ENCODE peak calls at places on chromosomes 12 and 14, in six cellular contexts. One of them, this sample, is unnamed.
A peak's percentile ranks its signal among the peaks of the same experiment; 100 is the strongest.

GRCh38 chr12:9906888-9907287 is 25.3 kb downstream of the CLEC2A start:
- DNase-seq in testis: no peak
- DNase-seq in HCT116: no peak
- DNase-seq in thoracic aorta: no peak
- DNase-seq in H9: no peak
- DNase-seq in heart right ventricle: no peak
- DNase-seq in this sample: no peak

GRCh38 chr14:87231336-87232026 is 761.5 kb downstream of the GALC start:
- DNase-seq in testis: no peak
- DNase-seq in HCT116: no peak
- DNase-seq in thoracic aorta: no peak
- DNase-seq in H9: no peak
- DNase-seq in heart right ventricle: no peak
- DNase-seq in this sample: no peak

GRCh38 chr12:131074221-131075083 is 120.7 kb downstream of the ADGRD1 start:
- DNase-seq in testis: peak; percentile 45
- DNase-seq in HCT116: no peak
- DNase-seq in thoracic aorta: no peak
- DNase-seq in H9: peak; percentile 21
- DNase-seq in heart right ventricle: peak; percentile 84
- DNase-seq in this sample: no peak

GRCh38 chr14:38065101-38065762 is 142.5 kb upstream of the SSTR1 start:
- DNase-seq in testis: no peak
- DNase-seq in HCT116: no peak
- DNase-seq in thoracic aorta: no peak
- DNase-seq in H9: no peak
- DNase-seq in heart right ventricle: no peak
- DNase-seq in this sample: no peak

GRCh38 chr12:53722450-53723041 is 4.7 kb downstream of the CALCOCO1 start:
- DNase-seq in testis: no peak
- DNase-seq in HCT116: no peak
- DNase-seq in thoracic aorta: no peak
- DNase-seq in H9: no peak
- DNase-seq in heart right ventricle: no peak
- DNase-seq in this sample: peak; percentile 20

GRCh38 chr12:60148109-60148508 is 552.3 kb downstream of the SLC16A7 start:
- DNase-seq in testis: no peak
- DNase-seq in HCT116: no peak
- DNase-seq in thoracic aorta: no peak
- DNase-seq in H9: no peak
- DNase-seq in heart right ventricle: no peak
- DNase-seq in this sample: peak; percentile 66

GRCh38 chr14:24150993-24151392 is 3.7 kb downstream of the RNF31 start:
- DNase-seq in testis: no peak
- DNase-seq in HCT116: no peak
- DNase-seq in thoracic aorta: no peak
- DNase-seq in H9: no peak
- DNase-seq in heart right ventricle: no peak
- DNase-seq in this sample: no peak

GRCh38 chr14:55707365-55707804 is 127.4 kb downstream of the KTN1 start:
- DNase-seq in testis: no peak
- DNase-seq in HCT116: no peak
- DNase-seq in thoracic aorta: no peak
- DNase-seq in H9: no peak
- DNase-seq in heart right ventricle: no peak
- DNase-seq in this sample: no peak

GRCh38 chr12:13982010-13982409 is 608 bp upstream of the GRIN2B start:
- DNase-seq in testis: no peak
- DNase-seq in HCT116: peak; percentile 15
- DNase-seq in thoracic aorta: no peak
- DNase-seq in H9: peak; percentile 87
- DNase-seq in heart right ventricle: no peak
- DNase-seq in this sample: no peak

GRCh38 chr12:1776139-1776975 is 44.0 kb upstream of the LRTM2 start:
- DNase-seq in testis: no peak
- DNase-seq in HCT116: no peak
- DNase-seq in thoracic aorta: no peak
- DNase-seq in H9: no peak
- DNase-seq in heart right ventricle: no peak
- DNase-seq in this sample: no peak

GRCh38 chr12:57890191-57891120 is 43.9 kb upstream of the CTDSP2 start:
- DNase-seq in testis: no peak
- DNase-seq in HCT116: no peak
- DNase-seq in thoracic aorta: no peak
- DNase-seq in H9: no peak
- DNase-seq in heart right ventricle: no peak
- DNase-seq in this sample: no peak

GRCh38 chr12:68565391-68565903 is 45.3 kb upstream of the RAP1B start:
- DNase-seq in testis: no peak
- DNase-seq in HCT116: no peak
- DNase-seq in thoracic aorta: no peak
- DNase-seq in H9: no peak
- DNase-seq in heart right ventricle: no peak
- DNase-seq in this sample: no peak

GRCh38 chr12:105257321-105257728 is 21.4 kb upstream of the APPL2 start:
- DNase-seq in testis: no peak
- DNase-seq in HCT116: no peak
- DNase-seq in thoracic aorta: no peak
- DNase-seq in H9: no peak
- DNase-seq in heart right ventricle: no peak
- DNase-seq in this sample: peak; percentile 55

GRCh38 chr12:125687403-125687802 is 622.2 kb downstream of the AACS start:
- DNase-seq in testis: no peak
- DNase-seq in HCT116: no peak
- DNase-seq in thoracic aorta: no peak
- DNase-seq in H9: no peak
- DNase-seq in heart right ventricle: no peak
- DNase-seq in this sample: no peak

DNA sequence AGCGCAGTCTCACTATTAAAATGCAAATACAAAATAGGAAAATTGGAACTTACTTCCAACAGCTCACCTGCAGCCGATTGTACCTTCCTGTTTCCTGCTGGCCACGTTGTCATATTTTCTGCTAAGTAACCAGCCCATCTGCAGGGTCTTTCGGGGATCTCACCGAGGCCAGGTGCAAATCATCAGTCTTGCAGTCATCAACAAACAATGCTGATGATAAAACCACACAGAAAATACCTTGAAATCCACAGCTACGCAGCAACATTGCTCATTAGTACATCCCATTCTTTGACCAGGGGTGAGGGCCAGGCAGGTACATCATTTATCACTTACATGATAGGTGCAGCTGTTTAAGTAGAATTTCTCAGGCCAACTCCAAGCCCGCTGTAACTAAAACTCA is 406.9 kb downstream of the TMEM121 start:
- DNase-seq in testis: no peak
- DNase-seq in HCT116: no peak
- DNase-seq in thoracic aorta: no peak
- DNase-seq in H9: peak; percentile 2
- DNase-seq in heart right ventricle: no peak
- DNase-seq in this sample: no peak
- H3K9me3 ChIP-seq in testis: no peaks in the 10 kb centered on the region
- H3K9me3 ChIP-seq in HCT116: no peaks in the 10 kb centered on the region
- H3K9me3 ChIP-seq in thoracic aorta: peaks cover 3% of the 10 kb centered on the region
- H3K9me3 ChIP-seq in H9: peaks cover 99% of the 10 kb centered on the region
- H3K9me3 ChIP-seq in heart right ventricle: peaks cover 28% of the 10 kb centered on the region
- H3K9me3 ChIP-seq in this sample: peaks cover 59% of the 10 kb centered on the region

GRCh38 chr12:132948146-132949066 is 7.7 kb downstream of the ZNF605 start:
- DNase-seq in testis: no peak
- DNase-seq in HCT116: no peak
- DNase-seq in thoracic aorta: no peak
- DNase-seq in H9: no peak
- DNase-seq in heart right ventricle: no peak
- DNase-seq in this sample: no peak

GRCh38 chr12:132950844-132951535 is 5.1 kb downstream of the ZNF605 start:
- DNase-seq in testis: no peak
- DNase-seq in HCT116: no peak
- DNase-seq in thoracic aorta: no peak
- DNase-seq in H9: no peak
- DNase-seq in heart right ventricle: no peak
- DNase-seq in this sample: no peak

GRCh38 chr12:132952371-132953162 is 3.5 kb downstream of the ZNF605 start:
- DNase-seq in testis: no peak
- DNase-seq in HCT116: no peak
- DNase-seq in thoracic aorta: no peak
- DNase-seq in H9: no peak
- DNase-seq in heart right ventricle: no peak
- DNase-seq in this sample: no peak

GRCh38 chr12:132951649-132952048 is 4.5 kb downstream of the ZNF605 start:
- DNase-seq in testis: no peak
- DNase-seq in HCT116: no peak
- DNase-seq in thoracic aorta: no peak
- DNase-seq in H9: no peak
- DNase-seq in heart right ventricle: no peak
- DNase-seq in this sample: no peak

DNA sequence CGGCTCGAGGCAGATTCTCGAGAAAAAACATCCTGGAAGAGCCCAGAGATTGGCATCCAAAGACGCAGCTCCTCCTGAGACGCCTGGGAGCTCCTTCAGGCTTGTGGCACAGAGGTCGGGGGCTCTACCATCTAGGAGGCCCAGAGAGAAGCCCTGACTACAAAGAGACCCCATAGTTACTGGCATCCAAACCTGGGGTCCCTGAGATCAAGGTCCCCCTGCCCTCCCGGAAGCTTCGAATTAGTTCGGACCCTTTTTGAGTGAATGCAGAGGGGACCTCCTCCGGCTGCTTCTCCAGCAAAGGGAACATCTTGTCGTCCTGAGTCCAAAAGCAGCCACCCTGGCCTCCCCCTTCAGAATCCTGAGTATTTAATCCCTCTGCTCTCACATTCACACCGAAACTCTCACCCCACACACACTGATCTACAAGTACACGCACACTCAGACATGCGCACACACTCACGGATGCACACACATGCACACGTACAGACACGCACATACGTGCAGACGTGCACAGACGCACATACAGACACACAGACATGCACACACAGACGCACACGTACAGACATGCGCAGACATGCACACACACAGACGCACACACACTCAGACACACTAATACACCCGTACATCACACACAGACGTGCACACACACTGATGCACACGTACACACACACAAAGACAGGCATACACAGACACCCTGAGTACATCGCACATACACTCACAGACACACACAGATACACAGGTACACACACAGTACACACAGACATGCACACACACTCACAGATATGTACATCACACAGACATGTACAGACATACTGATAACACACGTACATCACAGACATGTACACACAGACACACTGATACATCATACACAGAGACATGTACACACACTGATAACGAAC is 5.9 kb downstream of the ZNF605 start:
- DNase-seq in testis: no peak
- DNase-seq in HCT116: no peak
- DNase-seq in thoracic aorta: no peak
- DNase-seq in H9: no peak
- DNase-seq in heart right ventricle: no peak
- DNase-seq in this sample: no peak
- H3K9me3 ChIP-seq in testis: no peaks in the 10 kb centered on the region
- H3K9me3 ChIP-seq in HCT116: peaks cover 12% of the 10 kb centered on the region
- H3K9me3 ChIP-seq in thoracic aorta: peaks cover 81% of the 10 kb centered on the region
- H3K9me3 ChIP-seq in H9: peaks cover 42% of the 10 kb centered on the region
- H3K9me3 ChIP-seq in heart right ventricle: peaks cover 89% of the 10 kb centered on the region
- H3K9me3 ChIP-seq in this sample: peaks cover 91% of the 10 kb centered on the region

GRCh38 chr12:34604227-34604626 is 581.9 kb downstream of the ALG10 start:
- DNase-seq in testis: no peak
- DNase-seq in HCT116: no peak
- DNase-seq in thoracic aorta: no peak
- DNase-seq in H9: no peak
- DNase-seq in heart right ventricle: no peak
- DNase-seq in this sample: no peak

GRCh38 chr12:34605955-34606748 is 583.9 kb downstream of the ALG10 start:
- DNase-seq in testis: no peak
- DNase-seq in HCT116: no peak
- DNase-seq in thoracic aorta: no peak
- DNase-seq in H9: no peak
- DNase-seq in heart right ventricle: no peak
- DNase-seq in this sample: no peak

GRCh38 chr12:34604631-34605509 is 582.6 kb downstream of the ALG10 start:
- DNase-seq in testis: no peak
- DNase-seq in HCT116: no peak
- DNase-seq in thoracic aorta: no peak
- DNase-seq in H9: peak; percentile 21
- DNase-seq in heart right ventricle: no peak
- DNase-seq in this sample: no peak

GRCh38 chr12:34606749-34607519 is 584.6 kb downstream of the ALG10 start:
- DNase-seq in testis: no peak
- DNase-seq in HCT116: no peak
- DNase-seq in thoracic aorta: no peak
- DNase-seq in H9: no peak
- DNase-seq in heart right ventricle: no peak
- DNase-seq in this sample: no peak

DNA sequence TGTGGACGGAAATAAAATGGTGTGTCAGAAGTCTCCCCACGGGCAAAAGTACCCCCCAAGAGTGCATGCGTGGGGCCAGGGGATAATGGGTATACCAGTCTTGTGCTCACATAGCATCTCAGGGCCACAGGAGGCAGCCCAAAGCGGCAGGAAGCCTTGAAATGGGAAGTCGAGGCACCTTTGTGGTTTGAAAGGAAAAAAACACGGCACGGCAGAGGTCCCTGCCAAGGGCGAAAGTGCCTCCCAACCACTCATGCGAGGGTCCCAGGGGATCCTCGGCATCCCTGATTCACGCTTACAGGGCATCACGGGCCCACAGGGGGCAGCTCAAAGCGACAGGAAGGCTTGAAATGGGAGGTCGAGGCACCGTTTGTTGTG is 583.2 kb downstream of the ALG10 start:
- DNase-seq in testis: no peak
- DNase-seq in HCT116: no peak
- DNase-seq in thoracic aorta: no peak
- DNase-seq in H9: no peak
- DNase-seq in heart right ventricle: no peak
- DNase-seq in this sample: no peak
- H3K9me3 ChIP-seq in testis: no peaks in the 10 kb centered on the region
- H3K9me3 ChIP-seq in HCT116: no peaks in the 10 kb centered on the region
- H3K9me3 ChIP-seq in thoracic aorta: peaks cover 25% of the 10 kb centered on the region
- H3K9me3 ChIP-seq in H9: peaks cover 74% of the 10 kb centered on the region
- H3K9me3 ChIP-seq in heart right ventricle: peaks cover 90% of the 10 kb centered on the region
- H3K9me3 ChIP-seq in this sample: peaks cover 75% of the 10 kb centered on the region

GRCh38 chr12:30427555-30427954 is 268.1 kb downstream of the IPO8 start:
- DNase-seq in testis: no peak
- DNase-seq in HCT116: no peak
- DNase-seq in thoracic aorta: no peak
- DNase-seq in H9: no peak
- DNase-seq in heart right ventricle: no peak
- DNase-seq in this sample: no peak

GRCh38 chr12:30420561-30420960 is 275.1 kb downstream of the IPO8 start:
- DNase-seq in testis: no peak
- DNase-seq in HCT116: no peak
- DNase-seq in thoracic aorta: no peak
- DNase-seq in H9: no peak
- DNase-seq in heart right ventricle: no peak
- DNase-seq in this sample: no peak

GRCh38 chr12:30425445-30425844 is 270.2 kb downstream of the IPO8 start:
- DNase-seq in testis: no peak
- DNase-seq in HCT116: no peak
- DNase-seq in thoracic aorta: no peak
- DNase-seq in H9: no peak
- DNase-seq in heart right ventricle: no peak
- DNase-seq in this sample: no peak

GRCh38 chr12:30423330-30423729 is 272.3 kb downstream of the IPO8 start:
- DNase-seq in testis: no peak
- DNase-seq in HCT116: no peak
- DNase-seq in thoracic aorta: no peak
- DNase-seq in H9: no peak
- DNase-seq in heart right ventricle: no peak
- DNase-seq in this sample: no peak

GRCh38 chr12:30422844-30423243 is 272.8 kb downstream of the IPO8 start:
- DNase-seq in testis: no peak
- DNase-seq in HCT116: no peak
- DNase-seq in thoracic aorta: no peak
- DNase-seq in H9: no peak
- DNase-seq in heart right ventricle: no peak
- DNase-seq in this sample: no peak
- H3K9me3 ChIP-seq in testis: no peaks in the 10 kb centered on the region
- H3K9me3 ChIP-seq in HCT116: no peaks in the 10 kb centered on the region
- H3K9me3 ChIP-seq in thoracic aorta: no peaks in the 10 kb centered on the region
- H3K9me3 ChIP-seq in H9: peaks cover 7% of the 10 kb centered on the region
- H3K9me3 ChIP-seq in heart right ventricle: peaks cover 19% of the 10 kb centered on the region
- H3K9me3 ChIP-seq in this sample: peaks cover 8% of the 10 kb centered on the region